ENCODE peak calls at places on chromosomes 5 and 9, in five cellular contexts. N, V, Q, H and T are unnamed samples.

GRCh38 chr9:13427587-13427986 is 148.1 kb upstream of the MPDZ start:
- DNase-seq in N (no peak), H (peak; percentile 37), Q (no peak), V (no peak), T (peak; percentile 35)

GRCh38 chr9:134328841-134329575 is 2.8 kb downstream of the RXRA start:
- DNase-seq in N (no peak), H (no peak), V (no peak), Q (no peak), T (no peak)

GRCh38 chr9:1267581-1267980 is 217.4 kb downstream of the DMRT2 start:
- DNase-seq in V (no peak), H (no peak), N (no peak), Q (no peak), T (no peak)

GRCh38 chr9:15135167-15135792 is 171.7 kb downstream of the TTC39B start:
- DNase-seq in H (peak; percentile 63), V (no peak), Q (no peak), N (no peak), T (peak; percentile 22)

GRCh38 chr9:98502976-98503325 is 205.8 kb downstream of the GABBR2 start:
- DNase-seq in N (no peak), Q (no peak), V (peak; percentile 33), H (no peak), T (no peak)

GRCh38 chr9:98888794-98889495 is 54.8 kb upstream of the COL15A1 start:
- DNase-seq in H (no peak), V (no peak), Q (no peak), N (no peak), T (no peak)

GRCh38 chr5:125274211-125274610 is 527.8 kb upstream of the ZNF608 start:
- DNase-seq in H (no peak), Q (no peak), N (no peak), V (no peak), T (no peak)

GRCh38 chr9:112072721-112073553 is 102.2 kb downstream of the SUSD1 start:
- DNase-seq in V (peak; percentile 99), H (no peak), N (no peak), Q (no peak), T (no peak)

GRCh38 chr9:117551171-117551570 is 136.3 kb upstream of the ASTN2 start:
- DNase-seq in V (no peak), Q (no peak), N (no peak), H (no peak), T (no peak)

GRCh38 chr5:114360816-114361723 is 800 bp upstream of the KCNN2 start:
- DNase-seq in Q (no peak), V (no peak), N (no peak), H (peak; percentile 41), T (no peak)

GRCh38 chr5:132766020-132766805 is 10.8 kb downstream of the SEPTIN8 start:
- DNase-seq in H (no peak), N (no peak), V (no peak), Q (no peak), T (no peak)

GRCh38 chr9:129365196-129365595 is 187.1 kb upstream of the IER5L start:
- DNase-seq in N (no peak), H (no peak), Q (no peak), V (no peak), T (no peak)

GRCh38 chr9:18526686-18527085 is 52.7 kb downstream of the ADAMTSL1 start:
- DNase-seq in N (no peak), H (no peak), Q (no peak), V (no peak), T (no peak)

GRCh38 chr9:11618241-11618805 is 1005.5 kb upstream of the PTPRD start:
- DNase-seq in Q (no peak), H (no peak), N (peak; percentile 0), V (no peak), T (no peak)

GRCh38 chr9:5870691-5871090 is 20.0 kb upstream of the MLANA start:
- DNase-seq in Q (no peak), V (no peak), H (no peak), N (no peak), T (peak; percentile 57)

GRCh38 chr9:112186695-112187094 is 11.6 kb upstream of the SUSD1 start:
- DNase-seq in H (no peak), V (no peak), Q (no peak), N (no peak), T (no peak)

GRCh38 chr5:73948289-73948688 is 322.3 kb downstream of the ARHGEF28 start:
- DNase-seq in N (no peak), Q (no peak), H (no peak), V (no peak), T (no peak)

DNA sequence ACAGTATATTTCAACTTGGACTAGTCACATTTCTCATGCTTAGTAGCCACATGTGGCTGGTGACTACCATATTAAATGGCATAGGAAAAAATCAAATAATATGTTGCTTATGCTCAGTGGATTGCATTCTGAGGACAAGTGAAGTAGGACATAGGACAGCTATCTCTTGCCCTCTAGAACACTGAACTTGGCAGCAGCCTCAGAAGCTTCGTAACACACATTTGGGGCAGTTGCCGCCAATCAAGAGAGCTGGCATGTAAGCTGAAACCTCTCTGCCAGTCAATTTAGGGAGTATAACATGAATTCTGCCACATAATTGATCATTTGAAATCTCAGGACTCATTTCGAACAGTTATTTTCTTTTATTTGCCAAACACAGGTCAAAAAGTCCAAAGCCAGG is 505.5 kb downstream of the MAT2B start:
- DNase-seq in Q (no peak), V (no peak), N (no peak), H (no peak), T (no peak)
- TF ChIP-seq CTCF in Q (no peak), V (no peak), N (no peak), H (no peak), T (no peak)

GRCh38 chr5:8581047-8581446 is 712.1 kb downstream of the MTRR start:
- DNase-seq in N (no peak), V (no peak), H (no peak), Q (no peak), T (no peak)

GRCh38 chr5:8580298-8580697 is 711.4 kb downstream of the MTRR start:
- DNase-seq in V (no peak), Q (no peak), N (no peak), H (no peak), T (no peak)

GRCh38 chr5:8585230-8586018 is 716.5 kb downstream of the MTRR start:
- DNase-seq in H (no peak), N (no peak), Q (no peak), V (no peak), T (no peak)
- TF ChIP-seq CTCF in H (no peak), N (no peak), Q (peak; percentile 12), V (no peak), T (peak; percentile 23)

GRCh38 chr9:100601216-100601615 is 23.3 kb downstream of the CAVIN4 start:
- DNase-seq in N (no peak), H (peak; percentile 61), Q (no peak), V (no peak), T (no peak)

GRCh38 chr9:100600511-100601079 is 22.7 kb downstream of the CAVIN4 start:
- DNase-seq in Q (no peak), V (no peak), N (no peak), H (no peak), T (no peak)

GRCh38 chr9:100598641-100599145 is 20.8 kb downstream of the CAVIN4 start:
- DNase-seq in N (no peak), H (peak; percentile 72), V (no peak), Q (no peak), T (no peak)

GRCh38 chr9:100597236-100597635 is 19.4 kb downstream of the CAVIN4 start:
- DNase-seq in Q (no peak), V (no peak), N (no peak), H (no peak), T (no peak)

GRCh38 chr9:100602302-100602930 is 24.5 kb downstream of the CAVIN4 start:
- DNase-seq in V (no peak), Q (no peak), H (peak; percentile 28), N (no peak), T (peak; percentile 41)
- TF ChIP-seq CTCF in V (peak; percentile 62), Q (peak; percentile 76), H (peak; percentile 44), N (peak; percentile 56), T (peak; percentile 84)

GRCh38 chr5:94254214-94254613 is 364.2 kb downstream of the KIAA0825 start:
- DNase-seq in Q (no peak), V (no peak), N (no peak), H (no peak), T (no peak)
- TF ChIP-seq CTCF in Q (no peak), V (no peak), N (no peak), H (no peak), T (no peak)

DNA sequence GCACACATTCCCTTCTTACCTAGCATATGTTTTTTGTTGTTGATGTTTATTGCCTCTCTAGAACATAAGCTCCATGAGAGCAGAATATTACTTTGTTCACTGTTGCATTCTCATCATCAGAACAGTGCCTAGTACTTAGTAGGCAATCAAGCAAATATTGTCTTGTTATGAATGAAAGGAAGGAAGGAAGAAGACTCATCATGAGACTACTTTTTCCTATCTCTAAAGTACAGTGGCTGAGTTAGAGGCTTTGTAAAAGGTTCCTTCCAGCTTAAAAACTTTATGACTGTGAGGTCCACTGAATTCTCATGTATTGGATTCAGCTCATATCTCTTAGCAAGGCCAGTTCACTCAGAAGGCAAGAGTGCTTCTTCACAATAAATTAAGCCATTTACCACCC is 171.8 kb upstream of the NR3C1 start:
- DNase-seq in V (no peak), H (no peak), Q (no peak), N (no peak), T (no peak)
- TF ChIP-seq CTCF in V (no peak), H (no peak), Q (no peak), N (no peak), T (no peak)

DNA sequence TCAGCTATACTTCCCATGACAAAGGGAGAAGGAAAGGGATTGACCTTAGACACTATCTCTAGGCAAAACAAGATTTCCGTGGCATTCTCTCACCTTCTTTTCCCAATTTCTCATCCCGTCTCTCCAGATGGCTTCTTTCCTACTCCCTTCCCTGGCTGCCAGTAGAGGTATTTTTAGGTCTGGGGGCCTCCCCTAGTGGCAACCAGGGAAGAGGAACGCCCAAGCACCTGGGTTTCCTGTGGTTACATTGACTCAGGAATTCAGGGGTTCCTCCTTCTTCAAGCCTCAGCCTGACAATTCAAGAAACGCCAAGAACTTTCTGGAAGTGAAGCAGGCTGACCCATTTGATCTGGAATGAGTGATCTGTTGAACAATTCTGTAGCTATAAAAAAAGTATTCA is 111.5 kb upstream of the OSMR start:
- DNase-seq in N (no peak), V (no peak), Q (no peak), H (no peak), T (no peak)
- TF ChIP-seq CTCF in N (no peak), V (no peak), Q (no peak), H (no peak), T (peak; percentile 22)

DNA sequence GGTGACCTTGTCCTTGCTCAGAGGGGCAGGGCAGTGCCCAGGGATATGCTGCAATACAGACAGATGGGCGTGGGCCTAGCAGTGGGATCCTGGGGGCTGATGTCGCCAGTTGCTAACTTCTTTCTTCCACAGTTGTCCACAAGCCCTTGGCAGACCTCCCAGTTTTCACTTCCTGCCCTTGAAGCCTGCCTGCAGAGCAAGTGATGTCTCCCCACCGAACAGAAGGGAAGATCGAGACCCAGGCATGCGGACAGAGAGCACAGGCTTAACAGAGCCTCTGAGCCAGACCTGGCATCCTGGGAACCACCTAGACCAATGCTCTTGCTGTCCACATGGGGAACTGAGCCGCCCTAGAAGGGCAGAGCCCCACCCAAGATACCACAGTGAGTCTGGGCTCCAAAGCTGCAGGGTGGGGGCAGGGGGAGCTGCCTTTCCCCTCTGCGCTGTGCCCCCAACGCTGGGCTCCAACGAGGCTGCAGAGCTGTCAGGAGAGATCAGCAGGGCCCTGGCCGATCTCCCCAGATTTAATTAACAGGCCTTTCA is 13.5 kb upstream of the LAMC3 start:
- DNase-seq in H (peak; percentile 12), V (no peak), Q (no peak), N (no peak), T (no peak)
- TF ChIP-seq CTCF in H (no peak), V (no peak), Q (no peak), N (no peak), T (no peak)